ENCODE peak calls at places on chromosomes 13 and 19, in four cellular contexts. S is NT2/D1; M is dermis blood vessel endothelial cell; A is stimulated activated effector memory CD8-positive, alpha-beta T cell treated with anti-CD3 and anti-CD28 coated beads, Interleukin-12 subunit alpha, Interleukin-12 subunit beta, amount 100 ng/mL, for 72 hours. J is an unnamed sample.
A peak's percentile ranks its signal among the peaks of the same experiment; 100 is the strongest.

GRCh38 chr19:38006361-38007045 is 99.5 kb downstream of the SIPA1L3 start:
- DNase-seq in S (no peak), M (no peak), A (no peak), J (no peak)

GRCh38 chr13:102402292-102402691 is 444 bp upstream of the FGF14 start:
- DNase-seq in M (peak; percentile 13), S (peak; percentile 73), A (no peak), J (peak; percentile 9)

GRCh38 chr13:33323766-33324525 is 38.4 kb upstream of the STARD13 start:
- DNase-seq in M (no peak), A (no peak), S (no peak), J (peak; percentile 47)

GRCh38 chr19:6498294-6499036 is 3.6 kb downstream of the TUBB4A start:
- DNase-seq in A (no peak), M (no peak), S (no peak), J (no peak)

GRCh38 chr19:1615156-1615765 is 10.0 kb upstream of the UQCR11 start:
- DNase-seq in S (no peak), A (no peak), M (no peak), J (no peak)

GRCh38 chr13:38045278-38046048 is 175.9 kb upstream of the TRPC4 start:
- DNase-seq in S (peak; percentile 32), A (no peak), M (peak; percentile 15), J (peak; percentile 68)

GRCh38 chr13:43583331-43583730 is 203.4 kb downstream of the ENOX1 start:
- DNase-seq in M (no peak), S (no peak), A (no peak), J (peak; percentile 51)

GRCh38 chr19:48292798-48293197 is 22.9 kb downstream of the ZNF114 start:
- DNase-seq in M (peak; percentile 21), A (no peak), S (no peak), J (peak; percentile 87)

GRCh38 chr19:39792999-39793546 is 14.4 kb downstream of the LEUTX start:
- DNase-seq in A (peak; percentile 69), S (peak; percentile 51), M (peak; percentile 85), J (peak; percentile 78)

GRCh38 chr13:109212630-109213029 is 573.8 kb downstream of the IRS2 start:
- DNase-seq in S (no peak), A (no peak), M (no peak), J (no peak)

GRCh38 chr13:35724480-35724879 is 248.0 kb upstream of the MAB21L1 start:
- DNase-seq in M (no peak), S (no peak), A (no peak), J (peak; percentile 48)

J was measured in EH.